ENCODE peak calls at places on chromosomes 4 and X, in five cellular contexts. E is H1, Z is HCT116, U is GM12878, D is K562. B is an unnamed sample.

GRCh38 chr4:78776031-78776728 is at the start of gene BMP2K:
- DNase-seq in E (peak), Z (peak), U (no peak), D (peak), B (peak)

GRCh38 chrX:121000589-121000988 is 15.0 kb upstream of the CT47A1 start:
- DNase-seq in E (no peak), Z (peak), U (peak), D (no peak), B (peak)

GRCh38 chr4:74794341-74794801 is at the start of gene BTC:
- DNase-seq in E (peak), Z (peak), U (no peak), D (no peak), B (peak)

GRCh38 chr4:86536166-86536565 is 57.9 kb upstream of the PTPN13 start:
- DNase-seq in E (no peak), Z (no peak), U (no peak), D (no peak), B (no peak)

GRCh38 chr4:68905598-68906237 is 45.9 kb downstream of the UGT2A3 start:
- DNase-seq in E (peak), Z (no peak), U (no peak), D (no peak), B (no peak)

GRCh38 chrX:14352511-14352910 is 176.8 kb upstream of the GLRA2 start:
- DNase-seq in E (no peak), Z (no peak), U (no peak), D (no peak), B (no peak)

GRCh38 chr4:26619784-26620183 is 35.9 kb downstream of the TBC1D19 start:
- DNase-seq in E (no peak), Z (no peak), U (no peak), D (no peak), B (no peak)

GRCh38 chrX:106246511-106246910 is 78.4 kb downstream of the PWWP3B start:
- DNase-seq in E (no peak), Z (no peak), U (no peak), D (no peak), B (no peak)

GRCh38 chr4:8914461-8915171 is 43.0 kb upstream of the HMX1 start:
- DNase-seq in E (peak), Z (no peak), U (no peak), D (no peak), B (peak)

GRCh38 chr4:187268940-187269339 is 545.3 kb upstream of the FAT1 start:
- DNase-seq in E (no peak), Z (no peak), U (no peak), D (no peak), B (no peak)

GRCh38 chrX:109952985-109953905 is 49.7 kb upstream of the TMEM164 start:
- DNase-seq in E (no peak), Z (no peak), U (peak), D (no peak), B (no peak)

GRCh38 chrX:39716802-39717540 is 380.8 kb downstream of the BCOR start:
- DNase-seq in E (no peak), Z (no peak), U (no peak), D (no peak), B (peak)

GRCh38 chr4:242121-242848 is 63.0 kb downstream of the ZNF732 start:
- DNase-seq in E (peak), Z (no peak), U (peak), D (peak), B (no peak)

GRCh38 chr4:21411086-21411485 is 537.5 kb downstream of the KCNIP4 start:
- DNase-seq in E (no peak), Z (no peak), U (no peak), D (no peak), B (no peak)

GRCh38 chrX:65707153-65707552 is 39.7 kb downstream of the MSN start:
- DNase-seq in E (no peak), Z (no peak), U (no peak), D (no peak), B (no peak)

GRCh38 chr4:183637461-183637860 is 21.5 kb downstream of the RWDD4 start:
- DNase-seq in E (no peak), Z (no peak), U (no peak), D (no peak), B (no peak)

GRCh38 chrX:120559799-120560198 is 963 bp downstream of the CUL4B start:
- DNase-seq in E (no peak), Z (no peak), U (no peak), D (no peak), B (no peak)

GRCh38 chr4:56958111-56958517 is 19.3 kb downstream of the NOA1 start:
- DNase-seq in E (no peak), Z (no peak), U (no peak), D (no peak), B (no peak)

GRCh38 chr4:56959064-56959463 is 18.3 kb downstream of the NOA1 start:
- DNase-seq in E (no peak), Z (no peak), U (no peak), D (no peak), B (no peak)

DNA sequence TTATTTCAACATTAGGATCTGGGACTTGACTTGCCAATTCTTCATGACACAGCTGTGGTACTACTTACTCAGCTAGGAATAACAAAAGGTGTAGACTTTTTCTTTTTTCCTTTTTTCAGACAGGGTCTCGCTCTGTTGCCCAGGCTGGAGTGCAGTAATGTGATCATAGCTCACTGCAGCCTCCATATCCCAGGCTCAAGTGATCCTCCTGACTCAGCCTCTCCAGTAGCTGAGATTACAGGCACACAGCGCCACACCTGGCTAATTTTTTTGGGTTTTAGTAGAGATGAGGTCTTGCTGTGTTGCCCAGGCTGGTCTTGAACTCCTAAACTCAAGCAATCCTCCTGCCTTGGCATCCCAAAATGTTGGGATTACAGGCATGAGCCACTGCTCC is 16.3 kb downstream of the NOA1 start:
- DNase-seq in E (no peak), Z (no peak), U (no peak), D (no peak), B (no peak)
- H3K27ac ChIP-seq in E (no peak), Z (no peak), U (no peak), D (no peak), B (no peak)

GRCh38 chr4:93751410-93751809 is 77.1 kb upstream of the ATOH1 start:
- DNase-seq in E (no peak), Z (no peak), U (no peak), D (no peak), B (no peak)
- TF ChIP-seq YY1 in E (no peak), Z (no peak), U (no peak), D (no peak), B (no peak)

DNA sequence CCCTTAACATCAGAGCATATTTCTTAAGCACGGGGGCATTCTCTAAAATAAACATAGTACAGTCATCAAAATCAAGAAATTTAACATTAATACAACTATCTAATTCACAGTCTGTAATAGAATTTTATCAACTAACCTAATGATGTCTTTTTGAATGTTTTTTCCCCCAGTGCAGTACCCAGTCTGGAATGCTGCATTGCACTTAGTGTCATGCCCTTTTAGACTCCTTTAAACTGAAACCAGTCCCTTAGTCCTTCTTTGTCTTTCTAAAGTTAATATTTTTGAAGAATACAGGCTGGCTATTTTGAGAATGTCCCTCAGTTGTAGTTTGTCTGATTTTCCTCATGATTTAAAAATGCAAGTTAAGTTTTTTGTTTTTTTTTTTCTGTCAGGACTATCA is 9.5 kb downstream of the ENPEP start:
- DNase-seq in E (no peak), Z (no peak), U (no peak), D (no peak), B (no peak)
- H3K27ac ChIP-seq in E (no peak), Z (no peak), U (no peak), D (no peak), B (peak)

DNA sequence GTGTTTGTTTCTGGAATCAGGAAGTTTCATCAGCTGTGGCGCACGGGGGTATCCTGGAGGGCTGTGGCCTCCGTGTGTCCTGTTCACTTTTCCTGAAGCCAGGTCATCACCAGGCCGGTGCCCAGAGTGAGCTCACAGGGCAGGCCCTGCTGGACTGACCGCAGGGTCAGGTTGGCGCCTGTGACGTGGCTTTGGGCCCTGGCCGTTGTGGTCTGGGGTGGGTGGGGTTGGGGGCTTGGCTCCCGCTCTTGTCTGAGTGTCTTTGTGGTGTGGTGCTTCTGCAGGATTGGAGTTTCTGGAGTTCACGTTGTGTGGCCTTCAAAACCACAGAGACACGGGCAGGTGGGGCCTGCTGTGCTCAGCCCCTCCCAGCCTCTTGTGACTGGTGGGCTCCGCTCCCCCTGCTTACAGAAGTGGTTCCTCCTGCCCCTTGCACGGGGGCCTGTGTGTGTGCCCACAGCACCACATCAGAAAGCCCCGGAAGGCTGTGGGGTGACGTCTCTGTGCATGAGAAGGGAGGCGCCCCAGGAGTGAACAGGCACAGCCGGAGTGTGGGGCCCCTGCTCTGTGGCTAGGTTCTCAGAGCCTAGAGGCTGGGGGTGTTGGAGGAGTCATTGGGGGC is 9.5 kb downstream of the RGS12 start:
- DNase-seq in E (no peak), Z (no peak), U (peak), D (no peak), B (no peak)
- TF ChIP-seq YY1 in E (no peak), Z (no peak), U (no peak), D (no peak), B (no peak)

B was measured in SK-N-SH.